ENCODE peak calls at places on chromosomes 2 and 18, in ten cellular contexts. One of them, this sample, is unnamed.

GRCh38 chr2:2326053-2326452 is 5.0 kb downstream of the MYT1L start:
- DNase-seq in A549: no peak
- DNase-seq in upper lobe of left lung: no peak
- DNase-seq in IMR-90: no peak
- DNase-seq in sigmoid colon: no peak
- DNase-seq in HCT116: no peak
- DNase-seq in uterus: no peak
- DNase-seq in ovary: no peak
- DNase-seq in heart left ventricle: no peak
- DNase-seq in vagina: no peak
- DNase-seq in this sample: no peak

GRCh38 chr2:40371525-40372277 is 80.2 kb downstream of the SLC8A1 start:
- DNase-seq in uterus: peak; percentile 69
- DNase-seq in vagina: no peak
- DNase-seq in sigmoid colon: peak; percentile 85
- DNase-seq in HCT116: no peak
- DNase-seq in ovary: no peak
- DNase-seq in A549: no peak
- DNase-seq in heart left ventricle: peak; percentile 40
- DNase-seq in IMR-90: peak; percentile 90
- DNase-seq in upper lobe of left lung: no peak
- DNase-seq in this sample: no peak

GRCh38 chr2:63673865-63674533 is 85.2 kb downstream of the MDH1 start:
- DNase-seq in HCT116: no peak
- DNase-seq in ovary: no peak
- DNase-seq in sigmoid colon: no peak
- DNase-seq in upper lobe of left lung: no peak
- DNase-seq in heart left ventricle: no peak
- DNase-seq in IMR-90: no peak
- DNase-seq in uterus: no peak
- DNase-seq in vagina: no peak
- DNase-seq in A549: no peak
- DNase-seq in this sample: no peak

GRCh38 chr18:59091204-59091603 is 48.5 kb upstream of the SEC11C start:
- DNase-seq in heart left ventricle: no peak
- DNase-seq in sigmoid colon: no peak
- DNase-seq in uterus: no peak
- DNase-seq in ovary: no peak
- DNase-seq in HCT116: no peak
- DNase-seq in vagina: no peak
- DNase-seq in upper lobe of left lung: no peak
- DNase-seq in A549: no peak
- DNase-seq in IMR-90: no peak
- DNase-seq in this sample: no peak

GRCh38 chr2:133733856-133734255 is 165.6 kb upstream of the NCKAP5 start:
- DNase-seq in heart left ventricle: no peak
- DNase-seq in sigmoid colon: no peak
- DNase-seq in uterus: no peak
- DNase-seq in HCT116: no peak
- DNase-seq in IMR-90: peak; percentile 85
- DNase-seq in upper lobe of left lung: no peak
- DNase-seq in ovary: no peak
- DNase-seq in A549: no peak
- DNase-seq in vagina: no peak
- DNase-seq in this sample: no peak

GRCh38 chr2:63665806-63666205 is 77.0 kb downstream of the MDH1 start:
- DNase-seq in upper lobe of left lung: no peak
- DNase-seq in uterus: no peak
- DNase-seq in A549: no peak
- DNase-seq in vagina: no peak
- DNase-seq in sigmoid colon: no peak
- DNase-seq in IMR-90: peak; percentile 89
- DNase-seq in heart left ventricle: no peak
- DNase-seq in HCT116: no peak
- DNase-seq in ovary: no peak
- DNase-seq in this sample: no peak

GRCh38 chr2:101362316-101362715 is 25.0 kb downstream of the CREG2 start:
- DNase-seq in A549: no peak
- DNase-seq in IMR-90: no peak
- DNase-seq in ovary: no peak
- DNase-seq in HCT116: no peak
- DNase-seq in heart left ventricle: no peak
- DNase-seq in uterus: no peak
- DNase-seq in upper lobe of left lung: no peak
- DNase-seq in sigmoid colon: no peak
- DNase-seq in vagina: no peak
- DNase-seq in this sample: no peak

GRCh38 chr2:233711312-233712008 is 1.2 kb upstream of the UGT1A5 start:
- DNase-seq in ovary: peak; percentile 24
- DNase-seq in uterus: peak; percentile 23
- DNase-seq in heart left ventricle: peak; percentile 47
- DNase-seq in vagina: no peak
- DNase-seq in upper lobe of left lung: peak; percentile 76
- DNase-seq in A549: peak; percentile 90
- DNase-seq in IMR-90: peak; percentile 73
- DNase-seq in HCT116: peak; percentile 47
- DNase-seq in sigmoid colon: peak; percentile 78
- DNase-seq in this sample: peak; percentile 73

GRCh38 chr18:61637319-61637718 is 255.5 kb downstream of the RNF152 start:
- DNase-seq in HCT116: no peak
- DNase-seq in ovary: no peak
- DNase-seq in vagina: no peak
- DNase-seq in upper lobe of left lung: no peak
- DNase-seq in sigmoid colon: no peak
- DNase-seq in heart left ventricle: no peak
- DNase-seq in A549: no peak
- DNase-seq in uterus: no peak
- DNase-seq in IMR-90: no peak
- DNase-seq in this sample: no peak

GRCh38 chr18:34909637-34910364 is 131.4 kb upstream of the MAPRE2 start:
- DNase-seq in heart left ventricle: no peak
- DNase-seq in HCT116: no peak
- DNase-seq in uterus: no peak
- DNase-seq in upper lobe of left lung: no peak
- DNase-seq in IMR-90: peak; percentile 69
- DNase-seq in vagina: no peak
- DNase-seq in ovary: no peak
- DNase-seq in sigmoid colon: no peak
- DNase-seq in A549: no peak
- DNase-seq in this sample: no peak

GRCh38 chr2:157336137-157336721 is 10.6 kb upstream of the ERMN start:
- DNase-seq in uterus: no peak
- DNase-seq in ovary: no peak
- DNase-seq in sigmoid colon: no peak
- DNase-seq in upper lobe of left lung: peak; percentile 34
- DNase-seq in IMR-90: peak; percentile 34
- DNase-seq in vagina: no peak
- DNase-seq in HCT116: peak; percentile 39
- DNase-seq in heart left ventricle: peak; percentile 21
- DNase-seq in A549: peak; percentile 44
- DNase-seq in this sample: no peak

GRCh38 chr2:141692829-141693228 is 438.0 kb downstream of the LRP1B start:
- DNase-seq in HCT116: no peak
- DNase-seq in IMR-90: no peak
- DNase-seq in sigmoid colon: no peak
- DNase-seq in ovary: no peak
- DNase-seq in heart left ventricle: no peak
- DNase-seq in upper lobe of left lung: no peak
- DNase-seq in A549: no peak
- DNase-seq in uterus: no peak
- DNase-seq in vagina: no peak
- DNase-seq in this sample: no peak

GRCh38 chr2:67374949-67375348 is 22.2 kb upstream of the ETAA1 start:
- DNase-seq in upper lobe of left lung: no peak
- DNase-seq in uterus: no peak
- DNase-seq in IMR-90: peak; percentile 38
- DNase-seq in heart left ventricle: no peak
- DNase-seq in ovary: no peak
- DNase-seq in vagina: no peak
- DNase-seq in HCT116: no peak
- DNase-seq in A549: no peak
- DNase-seq in sigmoid colon: no peak
- DNase-seq in this sample: no peak

GRCh38 chr2:10246370-10246769 is 56.3 kb upstream of the HPCAL1 start:
- DNase-seq in upper lobe of left lung: no peak
- DNase-seq in vagina: no peak
- DNase-seq in IMR-90: no peak
- DNase-seq in HCT116: no peak
- DNase-seq in A549: no peak
- DNase-seq in ovary: no peak
- DNase-seq in sigmoid colon: peak; percentile 19
- DNase-seq in uterus: no peak
- DNase-seq in heart left ventricle: no peak
- DNase-seq in this sample: peak; percentile 34

GRCh38 chr2:67159929-67160328 is 237.2 kb upstream of the ETAA1 start:
- DNase-seq in IMR-90: peak; percentile 81
- DNase-seq in sigmoid colon: peak; percentile 68
- DNase-seq in uterus: peak; percentile 21
- DNase-seq in HCT116: no peak
- DNase-seq in A549: no peak
- DNase-seq in ovary: no peak
- DNase-seq in vagina: no peak
- DNase-seq in upper lobe of left lung: no peak
- DNase-seq in heart left ventricle: no peak
- DNase-seq in this sample: no peak

GRCh38 chr2:75321558-75321957 is 122.2 kb upstream of the TACR1 start:
- DNase-seq in IMR-90: no peak
- DNase-seq in heart left ventricle: no peak
- DNase-seq in A549: no peak
- DNase-seq in HCT116: no peak
- DNase-seq in upper lobe of left lung: no peak
- DNase-seq in sigmoid colon: no peak
- DNase-seq in uterus: no peak
- DNase-seq in ovary: no peak
- DNase-seq in vagina: no peak
- DNase-seq in this sample: no peak

DNA sequence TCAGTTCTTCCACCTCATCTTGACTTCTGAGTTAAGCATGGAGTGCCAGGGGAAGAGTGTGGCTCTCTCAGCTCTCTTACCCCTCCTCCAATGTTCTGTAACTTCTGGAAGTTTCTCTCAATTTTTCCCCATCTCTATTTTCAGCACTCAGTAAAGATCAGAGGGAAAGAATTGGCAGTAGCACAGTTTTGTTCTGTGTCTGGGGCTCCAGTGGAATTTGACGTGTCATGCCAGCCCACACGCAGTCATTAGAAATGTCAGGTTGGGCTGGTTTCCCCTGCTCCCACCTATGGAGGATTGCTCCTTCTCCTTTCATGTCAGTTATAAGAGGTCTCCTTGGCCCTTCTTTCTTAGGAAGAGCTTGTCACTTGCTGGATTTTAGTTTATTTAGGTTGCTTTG is 104.6 kb upstream of the COL3A1 start:
- DNase-seq in IMR-90: peak; percentile 26
- DNase-seq in uterus: no peak
- DNase-seq in heart left ventricle: no peak
- DNase-seq in ovary: no peak
- DNase-seq in upper lobe of left lung: no peak
- DNase-seq in sigmoid colon: no peak
- DNase-seq in vagina: no peak
- DNase-seq in A549: no peak
- DNase-seq in HCT116: no peak
- DNase-seq in this sample: no peak
- H3K27ac ChIP-seq in IMR-90: peak overlapping the region; percentile 66
- H3K27ac ChIP-seq in uterus: peak overlapping the region; percentile 38
- H3K27ac ChIP-seq in heart left ventricle: no peak overlapping the region
- H3K27ac ChIP-seq in ovary: no peak overlapping the region
- H3K27ac ChIP-seq in upper lobe of left lung: no peak overlapping the region
- H3K27ac ChIP-seq in sigmoid colon: no peak overlapping the region
- H3K27ac ChIP-seq in vagina: no peak overlapping the region
- H3K27ac ChIP-seq in A549: no peak overlapping the region
- H3K27ac ChIP-seq in HCT116: no peak overlapping the region
- H3K27ac ChIP-seq in this sample: no peak overlapping the region

GRCh38 chr2:22734373-22735045 is 650.5 kb upstream of the KLHL29 start:
- DNase-seq in heart left ventricle: no peak
- DNase-seq in vagina: no peak
- DNase-seq in HCT116: no peak
- DNase-seq in upper lobe of left lung: no peak
- DNase-seq in ovary: no peak
- DNase-seq in sigmoid colon: no peak
- DNase-seq in A549: no peak
- DNase-seq in IMR-90: no peak
- DNase-seq in uterus: no peak
- DNase-seq in this sample: no peak
- H3K9me3 ChIP-seq in heart left ventricle: no peaks in the 10 kb centered on the region
- H3K9me3 ChIP-seq in vagina: no peaks in the 10 kb centered on the region
- H3K9me3 ChIP-seq in HCT116: peaks cover 4% of the 10 kb centered on the region
- H3K9me3 ChIP-seq in upper lobe of left lung: no peaks in the 10 kb centered on the region
- H3K9me3 ChIP-seq in ovary: no peaks in the 10 kb centered on the region
- H3K9me3 ChIP-seq in sigmoid colon: no peaks in the 10 kb centered on the region
- H3K9me3 ChIP-seq in A549: no peaks in the 10 kb centered on the region
- H3K9me3 ChIP-seq in IMR-90: peaks cover 4% of the 10 kb centered on the region
- H3K9me3 ChIP-seq in uterus: no peaks in the 10 kb centered on the region
- H3K9me3 ChIP-seq in this sample: no peaks in the 10 kb centered on the region

DNA sequence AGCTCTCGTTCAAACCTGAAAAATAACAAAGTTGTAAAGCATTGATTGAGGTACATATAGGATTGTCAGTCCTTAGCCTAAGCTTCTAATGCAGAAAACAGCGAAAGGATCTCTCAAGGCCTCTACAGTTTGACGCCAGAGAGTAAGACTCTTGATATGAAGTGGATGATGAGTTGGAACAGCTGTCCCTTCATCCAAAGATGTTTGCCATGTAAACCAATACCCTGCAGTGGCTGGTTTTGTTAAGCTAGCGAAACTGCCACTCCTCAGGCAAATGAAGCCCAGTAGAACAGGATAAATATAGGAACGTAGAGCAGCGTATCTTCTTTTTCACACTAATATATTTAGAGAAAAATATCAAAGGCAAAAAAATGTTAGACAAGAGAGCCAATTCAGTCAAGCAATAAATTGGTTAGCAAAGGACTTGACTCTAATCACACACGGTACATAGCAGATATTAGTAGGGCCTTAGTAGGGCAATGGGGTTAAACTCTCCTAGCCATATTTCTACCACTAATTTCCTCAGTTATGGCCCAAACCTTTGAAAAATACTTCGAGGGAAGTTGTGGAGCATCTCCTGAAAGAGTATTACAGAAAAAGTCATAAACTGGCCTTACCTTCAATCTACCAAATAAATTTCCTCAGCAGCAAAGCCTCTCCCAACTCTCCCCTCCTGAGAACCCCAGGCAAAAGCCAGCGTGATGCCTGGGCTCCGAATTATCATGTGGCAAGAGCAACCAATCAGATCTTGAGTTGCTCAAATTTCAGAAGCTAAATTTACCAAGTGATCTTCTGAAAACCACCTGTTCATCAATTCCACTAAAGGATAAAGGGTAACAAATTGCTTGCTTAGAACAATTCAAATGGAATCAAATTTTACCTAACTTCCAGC is at the start of gene NEB:
- DNase-seq in upper lobe of left lung: no peak
- DNase-seq in sigmoid colon: no peak
- DNase-seq in heart left ventricle: no peak
- DNase-seq in A549: no peak
- DNase-seq in HCT116: no peak
- DNase-seq in uterus: no peak
- DNase-seq in vagina: no peak
- DNase-seq in ovary: no peak
- DNase-seq in IMR-90: no peak
- DNase-seq in this sample: no peak
- TF ChIP-seq POLR2A in upper lobe of left lung: no peak
- TF ChIP-seq POLR2A in sigmoid colon: no peak
- TF ChIP-seq POLR2A in heart left ventricle: no peak
- TF ChIP-seq POLR2A in A549: no peak
- TF ChIP-seq POLR2A in HCT116: no peak
- TF ChIP-seq POLR2A in uterus: no peak
- TF ChIP-seq POLR2A in vagina: no peak
- TF ChIP-seq POLR2A in ovary: no peak
- TF ChIP-seq POLR2A in IMR-90: no peak
- TF ChIP-seq POLR2A in this sample: no peak

GRCh38 chr2:158953926-158954763 is 14.3 kb upstream of the TANC1 start:
- DNase-seq in HCT116: no peak
- DNase-seq in upper lobe of left lung: peak; percentile 59
- DNase-seq in ovary: peak; percentile 89
- DNase-seq in A549: peak; percentile 87
- DNase-seq in vagina: no peak
- DNase-seq in sigmoid colon: peak; percentile 95
- DNase-seq in heart left ventricle: peak; percentile 82
- DNase-seq in uterus: peak; percentile 96
- DNase-seq in IMR-90: peak; percentile 89
- DNase-seq in this sample: no peak
- H3K27ac ChIP-seq in HCT116: no peak overlapping the region
- H3K27ac ChIP-seq in upper lobe of left lung: peak overlapping the region; percentile 10
- H3K27ac ChIP-seq in ovary: peak overlapping the region; percentile 55
- H3K27ac ChIP-seq in A549: peak overlapping the region; percentile 70
- H3K27ac ChIP-seq in vagina: no peak overlapping the region
- H3K27ac ChIP-seq in sigmoid colon: peak overlapping the region; percentile 74
- H3K27ac ChIP-seq in heart left ventricle: peak overlapping the region; percentile 36
- H3K27ac ChIP-seq in uterus: peak overlapping the region; percentile 79
- H3K27ac ChIP-seq in IMR-90: no peak overlapping the region
- H3K27ac ChIP-seq in this sample: peak overlapping the region; percentile 16